ENCODE peak calls at places on chromosomes 2 and 18, in six cellular contexts. N, I, R, C, J and K are unnamed samples.

GRCh38 chr18:32775628-32776027 is 2.8 kb upstream of the KLHL14 start:
- DNase-seq in N (no peak), I (no peak), R (no peak), C (no peak), J (no peak), K (no peak)

GRCh38 chr2:150911766-150912280 is 349.8 kb downstream of the RBM43 start:
- DNase-seq in N (no peak), I (no peak), R (no peak), C (no peak), J (no peak), K (no peak)

GRCh38 chr2:217551229-217551909 is 451.4 kb downstream of the TNS1 start:
- DNase-seq in N (no peak), I (no peak), R (no peak), C (no peak), J (no peak), K (no peak)

GRCh38 chr2:67871696-67872320 is 191.0 kb downstream of the C1D start:
- DNase-seq in N (no peak), I (no peak), R (no peak), C (no peak), J (no peak), K (no peak)

GRCh38 chr18:30987479-30988241 is 54.9 kb downstream of the DSC3 start:
- DNase-seq in N (no peak), I (no peak), R (no peak), C (no peak), J (no peak), K (peak)

GRCh38 chr2:201913197-201913596 is 106.9 kb downstream of the CDK15 start:
- DNase-seq in N (no peak), I (no peak), R (no peak), C (no peak), J (no peak), K (no peak)

GRCh38 chr18:14912967-14913366 is 165.0 kb downstream of the ANKRD30B start:
- DNase-seq in N (no peak), I (no peak), R (no peak), C (no peak), J (no peak), K (no peak)

GRCh38 chr2:12412898-12413305 is 303.8 kb upstream of the TRIB2 start:
- DNase-seq in N (no peak), I (peak), R (no peak), C (no peak), J (no peak), K (peak)